ENCODE peak calls at places on chromosomes 13 and 19, in six cellular contexts. Q, A, S, R, L and U are unnamed samples.

GRCh38 chr19:34461375-34462100 is 20.0 kb upstream of the WTIP start:
- ATAC-seq in Q (no peak), A (no peak), S (no peak), R (no peak), L (no peak), U (peak; percentile 41)

GRCh38 chr13:23159205-23159586 is 21.6 kb upstream of the SGCG start:
- ATAC-seq in Q (peak; percentile 80), A (peak; percentile 50), S (peak; percentile 77), R (peak; percentile 83), L (peak; percentile 90), U (peak; percentile 27)

GRCh38 chr13:63403726-63404125 is 1988.1 kb upstream of the PCDH20 start:
- ATAC-seq in Q (no peak), A (no peak), S (no peak), R (no peak), L (no peak), U (no peak)

GRCh38 chr19:14150770-14151661 is 14.6 kb upstream of the ASF1B start:
- ATAC-seq in Q (no peak), A (no peak), S (no peak), R (no peak), L (no peak), U (no peak)

GRCh38 chr19:47628058-47628771 is 19.3 kb downstream of the BICRA start:
- ATAC-seq in Q (no peak), A (no peak), S (no peak), R (no peak), L (no peak), U (no peak)

GRCh38 chr19:2117215-2117960 is 20.7 kb downstream of the IZUMO4 start:
- ATAC-seq in Q (no peak), A (no peak), S (no peak), R (no peak), L (no peak), U (no peak)

GRCh38 chr13:110518150-110518525 is 43.4 kb downstream of the RAB20 start:
- ATAC-seq in Q (no peak), A (no peak), S (no peak), R (no peak), L (no peak), U (no peak)

GRCh38 chr13:41543664-41544300 is 86.4 kb downstream of the RGCC start:
- ATAC-seq in Q (no peak), A (no peak), S (no peak), R (no peak), L (no peak), U (no peak)

GRCh38 chr13:43686557-43686956 is 100.2 kb downstream of the ENOX1 start:
- ATAC-seq in Q (no peak), A (no peak), S (no peak), R (peak; percentile 94), L (peak; percentile 47), U (peak; percentile 85)

GRCh38 chr19:48244289-48244688 is 11.4 kb downstream of the CARD8 start:
- ATAC-seq in Q (no peak), A (peak; percentile 67), S (no peak), R (no peak), L (no peak), U (no peak)

GRCh38 chr19:41877490-41877876 is 404 bp downstream of the CD79A start:
- ATAC-seq in Q (no peak), A (peak; percentile 46), S (peak; percentile 20), R (peak; percentile 46), L (no peak), U (no peak)

GRCh38 chr19:42627916-42628315 is 33.2 kb upstream of the CEACAM8 start:
- ATAC-seq in Q (no peak), A (no peak), S (no peak), R (no peak), L (no peak), U (no peak)

GRCh38 chr19:12772323-12772722 is 3.0 kb downstream of the HOOK2 start:
- ATAC-seq in Q (no peak), A (no peak), S (no peak), R (no peak), L (no peak), U (no peak)

GRCh38 chr13:78657699-78658629 is 991 bp downstream of the OBI1 start:
- ATAC-seq in Q (peak; percentile 75), A (peak; percentile 49), S (peak; percentile 62), R (peak; percentile 4), L (peak; percentile 23), U (no peak)

GRCh38 chr13:60986301-60986700 is 429.3 kb downstream of the PCDH20 start:
- ATAC-seq in Q (no peak), A (no peak), S (no peak), R (no peak), L (no peak), U (no peak)

GRCh38 chr19:33005440-33005839 is 33.4 kb downstream of the FAAP24 start:
- ATAC-seq in Q (no peak), A (no peak), S (no peak), R (no peak), L (no peak), U (no peak)

GRCh38 chr13:72181661-72182060 is 314.7 kb upstream of the DACH1 start:
- ATAC-seq in Q (no peak), A (no peak), S (no peak), R (no peak), L (no peak), U (no peak)

GRCh38 chr13:45464687-45465453 is at the start of gene COG3:
- ATAC-seq in Q (peak; percentile 95), A (peak; percentile 97), S (peak; percentile 98), R (peak; percentile 99), L (peak; percentile 99), U (peak; percentile 100)

GRCh38 chr13:109192306-109192705 is 562.9 kb downstream of the MYO16 start:
- ATAC-seq in Q (no peak), A (no peak), S (no peak), R (no peak), L (no peak), U (no peak)

GRCh38 chr13:59247166-59247565 is 916.6 kb downstream of the DIAPH3 start:
- ATAC-seq in Q (peak; percentile 41), A (no peak), S (no peak), R (no peak), L (no peak), U (no peak)

DNA sequence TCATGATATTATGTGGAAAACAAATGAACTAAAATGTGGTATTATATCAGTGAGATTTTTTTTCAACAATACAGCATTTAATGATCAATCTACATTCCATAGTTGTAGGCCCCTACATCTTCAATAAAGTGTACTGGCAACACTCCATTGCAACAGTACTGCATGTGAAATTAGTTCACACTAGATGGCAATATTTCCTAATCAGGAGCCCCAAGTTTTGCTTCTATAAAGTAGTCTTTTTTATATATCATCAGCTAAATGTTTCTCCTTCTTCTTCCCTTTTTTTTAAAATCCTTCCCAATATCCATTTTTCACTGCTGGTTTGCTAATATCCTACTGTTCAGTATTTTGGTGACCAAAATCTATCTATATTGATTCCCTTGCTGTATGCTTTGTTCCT is 528.3 kb upstream of the ATXN8OS start:
- ATAC-seq in Q (no peak), A (peak; percentile 75), S (no peak), R (no peak), L (no peak), U (no peak)
- TF ChIP-seq CTCF in Q (no peak), A (peak; percentile 46), S (no peak), R (no peak), L (no peak), U (no peak)

GRCh38 chr13:27082325-27082724 is 89.3 kb downstream of the USP12 start:
- ATAC-seq in Q (no peak), A (no peak), S (no peak), R (no peak), L (no peak), U (no peak)

GRCh38 chr13:27080018-27080948 is 91.3 kb downstream of the USP12 start:
- ATAC-seq in Q (no peak), A (no peak), S (peak; percentile 47), R (no peak), L (no peak), U (no peak)

GRCh38 chr13:27076411-27076810 is 95.2 kb downstream of the USP12 start:
- ATAC-seq in Q (no peak), A (no peak), S (no peak), R (no peak), L (no peak), U (no peak)

GRCh38 chr13:27081893-27082292 is 89.7 kb downstream of the USP12 start:
- ATAC-seq in Q (no peak), A (no peak), S (no peak), R (no peak), L (no peak), U (no peak)

DNA sequence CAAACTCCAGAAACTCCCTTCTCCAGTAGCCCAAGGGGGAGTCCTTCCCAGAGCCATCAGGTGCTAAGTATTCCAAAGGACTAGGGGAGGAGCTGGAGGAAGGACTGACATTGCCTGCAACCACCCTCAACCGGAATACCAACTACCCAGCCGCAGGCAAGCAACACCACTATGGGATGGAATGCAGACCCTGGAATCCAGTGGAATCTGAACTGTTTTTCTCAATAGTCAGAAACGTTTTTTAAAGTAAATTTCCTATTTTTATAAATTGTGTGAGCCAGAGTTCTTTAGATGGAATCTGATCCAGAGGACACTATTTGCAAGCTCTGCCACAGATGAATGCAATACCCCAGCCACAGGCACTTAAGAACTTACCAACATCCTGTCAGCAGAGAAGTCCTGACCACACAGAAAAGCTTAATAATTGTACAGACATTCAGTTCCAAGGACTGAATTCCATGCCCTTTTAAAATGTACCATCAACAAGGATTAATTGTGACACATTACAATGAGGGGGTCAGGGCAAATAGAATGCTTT is 92.1 kb downstream of the USP12 start:
- ATAC-seq in Q (no peak), A (no peak), S (no peak), R (no peak), L (no peak), U (peak; percentile 68)
- TF ChIP-seq EP300 in Q (no peak), A (no peak), S (no peak), R (no peak), L (no peak), U (no peak)

DNA sequence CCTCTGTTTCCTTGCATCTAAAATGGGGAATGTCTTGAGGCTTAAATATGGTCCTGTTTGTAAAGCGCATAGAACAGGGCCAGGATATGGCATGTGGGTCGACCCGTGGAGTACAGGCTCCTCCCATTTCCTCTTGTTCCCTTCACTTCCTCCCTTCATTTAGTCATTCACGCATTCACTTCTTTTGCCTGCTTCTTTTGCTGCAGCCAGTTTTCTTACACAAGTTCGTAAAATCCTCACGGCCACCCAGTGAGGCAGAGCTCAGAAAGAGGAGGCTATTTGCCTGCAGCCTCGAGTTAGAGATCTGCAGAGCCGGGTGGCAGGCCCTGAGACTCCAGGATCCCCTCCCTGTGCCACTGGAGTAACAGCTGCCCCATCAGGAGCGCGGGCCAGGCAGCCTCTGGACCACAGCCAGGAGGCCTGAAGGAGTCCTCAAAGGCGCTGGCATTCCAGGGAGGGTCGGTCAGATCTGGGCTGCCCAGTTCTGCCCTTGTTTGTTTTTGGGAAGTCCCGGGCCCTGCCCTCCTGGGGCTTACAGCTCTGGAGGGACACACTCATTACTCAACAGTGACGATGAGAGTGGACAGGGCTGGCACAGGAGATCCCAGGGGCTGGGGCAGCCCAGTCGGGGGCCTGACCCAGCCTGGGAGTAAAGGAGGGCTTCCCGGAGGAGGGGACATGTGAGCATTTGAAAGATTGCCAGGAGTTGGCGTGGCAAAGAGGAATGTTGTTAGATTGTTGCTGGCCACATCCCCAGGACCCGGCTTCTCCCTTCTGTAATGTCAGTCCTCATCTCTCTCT is 4.6 kb downstream of the PPP5C start:
- ATAC-seq in Q (no peak), A (peak; percentile 18), S (no peak), R (no peak), L (no peak), U (peak; percentile 20)
- H3K27ac ChIP-seq in Q (peak overlapping the region; percentile 34), A (peak overlapping the region; percentile 95), S (no peak overlapping the region), R (peak overlapping the region; percentile 69), L (no peak overlapping the region), U (no peak overlapping the region)

DNA sequence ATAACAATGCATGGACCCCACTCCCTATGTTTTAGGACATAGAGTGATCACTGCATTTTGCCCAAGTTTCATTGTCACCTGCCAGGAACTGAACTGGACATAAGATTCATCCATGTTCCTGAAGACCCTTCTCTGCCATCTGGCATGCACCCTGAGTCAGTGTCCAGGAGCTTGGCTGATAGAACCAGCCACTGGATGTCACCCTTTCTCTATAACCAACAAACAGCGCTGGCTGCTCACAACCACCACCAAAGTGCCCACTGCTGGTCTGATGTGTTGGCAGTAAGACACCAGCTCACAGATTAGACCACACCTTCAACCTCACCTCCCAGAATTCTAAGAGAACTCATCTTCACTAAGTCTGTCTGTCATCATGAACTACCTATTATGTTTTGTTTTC is 333.4 kb downstream of the ITGBL1 start:
- ATAC-seq in Q (peak; percentile 94), A (peak; percentile 95), S (no peak), R (no peak), L (peak; percentile 95), U (no peak)
- TF ChIP-seq CTCF in Q (peak; percentile 51), A (peak; percentile 37), S (no peak), R (no peak), L (peak; percentile 29), U (no peak)